ENCODE peak calls at places on chromosomes 5 and 9, in eight cellular contexts. Z, J, A, I, K, R, C and S are unnamed samples.

GRCh38 chr5:154714271-154714986 is 40.7 kb upstream of the LARP1 start:
- DNase-seq in Z (peak), J (no peak), A (peak), I (no peak), K (no peak), R (no peak), C (peak), S (peak)

GRCh38 chr5:81763294-81763928 is 12.5 kb upstream of the SSBP2 start:
- DNase-seq in Z (no peak), J (no peak), A (no peak), I (no peak), K (no peak), R (no peak), C (no peak), S (no peak)

GRCh38 chr5:43152946-43153345 is 32.2 kb downstream of the ZNF131 start:
- DNase-seq in Z (no peak), J (no peak), A (peak), I (peak), K (no peak), R (no peak), C (peak), S (peak)

GRCh38 chr9:98833090-98833956 is 25.9 kb downstream of the GALNT12 start:
- DNase-seq in Z (no peak), J (no peak), A (no peak), I (no peak), K (no peak), R (no peak), C (no peak), S (no peak)

GRCh38 chr9:127537792-127538191 is 74.3 kb upstream of the STXBP1 start:
- DNase-seq in Z (peak), J (no peak), A (no peak), I (no peak), K (no peak), R (no peak), C (no peak), S (no peak)

GRCh38 chr5:177482359-177482795 is 8.9 kb upstream of the DBN1 start:
- DNase-seq in Z (no peak), J (no peak), A (no peak), I (no peak), K (peak), R (no peak), C (no peak), S (no peak)

GRCh38 chr5:644971-645370 is 32.8 kb downstream of the CEP72 start:
- DNase-seq in Z (no peak), J (no peak), A (no peak), I (no peak), K (peak), R (no peak), C (no peak), S (no peak)

GRCh38 chr5:113357696-113358476 is 76.9 kb downstream of the TSSK1B start:
- DNase-seq in Z (no peak), J (no peak), A (no peak), I (no peak), K (no peak), R (no peak), C (peak), S (no peak)

GRCh38 chr9:108565651-108566378 is 290.0 kb downstream of the ACTL7B start:
- DNase-seq in Z (peak), J (peak), A (peak), I (peak), K (no peak), R (no peak), C (peak), S (peak)

GRCh38 chr5:132459983-132460834 is 30.4 kb downstream of the IRF1 start:
- DNase-seq in Z (no peak), J (no peak), A (no peak), I (no peak), K (no peak), R (no peak), C (no peak), S (no peak)

GRCh38 chr9:27765931-27766835 is 192.9 kb upstream of the C9orf72 start:
- DNase-seq in Z (no peak), J (no peak), A (no peak), I (no peak), K (no peak), R (no peak), C (peak), S (no peak)

GRCh38 chr5:112757468-112758208 is 20.0 kb downstream of the APC start:
- DNase-seq in Z (peak), J (peak), A (peak), I (peak), K (no peak), R (no peak), C (peak), S (peak)

GRCh38 chr9:35820076-35820475 is 5.2 kb upstream of the HINT2 start:
- DNase-seq in Z (peak), J (no peak), A (peak), I (no peak), K (no peak), R (no peak), C (peak), S (peak)

GRCh38 chr5:72268753-72269410 is 51.2 kb downstream of the MRPS27 start:
- DNase-seq in Z (peak), J (no peak), A (peak), I (no peak), K (no peak), R (peak), C (peak), S (peak)

GRCh38 chr5:181044093-181044599 is 4.1 kb downstream of the BTNL9 start:
- DNase-seq in Z (no peak), J (no peak), A (no peak), I (no peak), K (no peak), R (no peak), C (no peak), S (no peak)

GRCh38 chr5:149015126-149015525 is 47.7 kb downstream of the SH3TC2 start:
- DNase-seq in Z (no peak), J (no peak), A (no peak), I (no peak), K (no peak), R (no peak), C (no peak), S (no peak)

GRCh38 chr5:4511996-4512656 is 628.0 kb upstream of the ADAMTS16 start:
- DNase-seq in Z (peak), J (peak), A (no peak), I (no peak), K (peak), R (no peak), C (peak), S (no peak)

GRCh38 chr5:150582281-150582791 is 58.1 kb upstream of the SYNPO start:
- DNase-seq in Z (no peak), J (no peak), A (peak), I (no peak), K (no peak), R (no peak), C (peak), S (peak)

GRCh38 chr5:148796931-148797330 is 29.5 kb upstream of the ADRB2 start:
- DNase-seq in Z (peak), J (no peak), A (no peak), I (no peak), K (no peak), R (no peak), C (no peak), S (no peak)